ENCODE peak calls at places on chromosomes 5 and 9, in five cellular contexts. I is tibial nerve, T is psoas muscle, K is fibroblast of mammary gland, A is bronchial epithelial cell. Q is an unnamed sample.

GRCh38 chr9:34992376-34992951 is 2.9 kb downstream of the DNAJB5 start:
- DNase-seq in I (no peak), T (peak), K (peak), A (peak), Q (no peak)

GRCh38 chr5:137498301-137498735 is 808 bp downstream of the SPOCK1 start:
- DNase-seq in I (no peak), T (peak), K (peak), A (peak), Q (no peak)

GRCh38 chr5:83956386-83956785 is 235.7 kb upstream of the HAPLN1 start:
- DNase-seq in I (no peak), T (no peak), K (no peak), A (no peak), Q (no peak)

GRCh38 chr5:6715758-6716633 is 2.8 kb downstream of the TENT4A start:
- DNase-seq in I (no peak), T (no peak), K (no peak), A (peak), Q (peak)

GRCh38 chr5:14153932-14154646 is 10.9 kb downstream of the TRIO start:
- DNase-seq in I (peak), T (peak), K (peak), A (peak), Q (no peak)

GRCh38 chr5:75461679-75462078 is 49.8 kb downstream of the CERT1 start:
- DNase-seq in I (no peak), T (no peak), K (peak), A (peak), Q (no peak)

GRCh38 chr9:13478235-13478634 is 198.7 kb upstream of the MPDZ start:
- DNase-seq in I (no peak), T (no peak), K (no peak), A (peak), Q (no peak)

GRCh38 chr5:29143266-29143665 is 2050.2 kb upstream of the CDH6 start:
- DNase-seq in I (no peak), T (no peak), K (no peak), A (no peak), Q (no peak)

GRCh38 chr9:126336350-126337335 is 10.0 kb downstream of the MVB12B start:
- DNase-seq in I (peak), T (no peak), K (no peak), A (no peak), Q (no peak)

GRCh38 chr9:5917888-5918287 is 27.2 kb downstream of the MLANA start:
- DNase-seq in I (no peak), T (no peak), K (no peak), A (no peak), Q (no peak)

GRCh38 chr5:169064093-169064492 is 236.8 kb downstream of the SLIT3 start:
- DNase-seq in I (peak), T (no peak), K (no peak), A (no peak), Q (no peak)

GRCh38 chr9:14347408-14348224 is 33.7 kb upstream of the NFIB start:
- DNase-seq in I (no peak), T (peak), K (no peak), A (peak), Q (no peak)

GRCh38 chr5:172919525-172920446 is 39.4 kb upstream of the RPL26L1 start:
- DNase-seq in I (no peak), T (peak), K (peak), A (no peak), Q (no peak)

GRCh38 chr5:176780071-176780850 is 30.1 kb upstream of the UNC5A start:
- DNase-seq in I (no peak), T (no peak), K (no peak), A (no peak), Q (peak)

GRCh38 chr5:26121343-26121742 is 917.0 kb downstream of the CDH9 start:
- DNase-seq in I (peak), T (no peak), K (no peak), A (no peak), Q (no peak)

GRCh38 chr5:143213231-143213850 is 190.1 kb downstream of the NR3C1 start:
- DNase-seq in I (no peak), T (no peak), K (peak), A (no peak), Q (no peak)

GRCh38 chr9:124869986-124870560 is 8.1 kb downstream of the ARPC5L start:
- DNase-seq in I (no peak), T (peak), K (peak), A (no peak), Q (no peak)

GRCh38 chr5:176744584-176744965 is 65.8 kb upstream of the UNC5A start:
- DNase-seq in I (no peak), T (no peak), K (peak), A (no peak), Q (no peak)

GRCh38 chr5:167835146-167835545 is 456.3 kb upstream of the WWC1 start:
- DNase-seq in I (no peak), T (no peak), K (peak), A (no peak), Q (no peak)

GRCh38 chr9:94082956-94083355 is 1.3 kb upstream of the PTPDC1 start:
- DNase-seq in I (no peak), T (no peak), K (peak), A (no peak), Q (no peak)

GRCh38 chr9:75814667-75815066 is 75.8 kb upstream of the PCSK5 start:
- DNase-seq in I (no peak), T (no peak), K (no peak), A (peak), Q (no peak)

GRCh38 chr9:134390537-134390936 is 64.3 kb downstream of the RXRA start:
- DNase-seq in I (no peak), T (no peak), K (no peak), A (no peak), Q (no peak)

GRCh38 chr5:78611161-78611605 is 37.4 kb downstream of the LHFPL2 start:
- DNase-seq in I (no peak), T (no peak), K (no peak), A (no peak), Q (peak)

GRCh38 chr5:126656397-126657007 is 55.8 kb downstream of the PHAX start:
- DNase-seq in I (no peak), T (no peak), K (peak), A (peak), Q (no peak)

GRCh38 chr5:30734118-30734517 is 459.4 kb upstream of the CDH6 start:
- DNase-seq in I (no peak), T (no peak), K (no peak), A (no peak), Q (no peak)

GRCh38 chr5:106172681-106173532 is 1497.8 kb downstream of the EFNA5 start:
- DNase-seq in I (no peak), T (no peak), K (no peak), A (peak), Q (no peak)

GRCh38 chr9:1871486-1872181 is 143.5 kb upstream of the SMARCA2 start:
- DNase-seq in I (no peak), T (no peak), K (no peak), A (peak), Q (no peak)

GRCh38 chr9:108816037-108816436 is 39.7 kb downstream of the ACTL7B start:
- DNase-seq in I (no peak), T (no peak), K (no peak), A (no peak), Q (no peak)

DNA sequence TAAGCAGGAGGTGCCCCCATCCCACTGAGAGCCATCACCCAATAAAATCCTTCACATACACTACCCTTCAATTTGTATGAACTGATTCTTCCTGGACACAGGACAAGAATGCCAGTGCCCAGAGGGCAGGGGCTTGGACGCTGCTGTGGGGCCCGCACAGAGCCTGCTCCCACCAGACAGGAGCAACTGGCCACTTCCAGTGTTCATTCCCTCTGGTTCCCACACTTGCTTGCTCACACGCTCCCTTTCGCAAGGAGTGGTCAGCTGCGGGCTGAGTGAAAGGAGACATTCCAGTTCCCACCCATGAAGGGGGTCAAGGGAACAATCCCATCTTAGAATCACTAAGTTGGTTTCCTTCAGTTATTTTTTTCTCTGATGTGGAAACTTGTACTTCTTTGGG is 314.5 kb upstream of the ACO1 start:
- DNase-seq in I (no peak), T (no peak), K (no peak), A (no peak), Q (no peak)
- TF ChIP-seq CTCF in I (no peak), T (no peak), K (no peak), A (no peak), Q (no peak)

GRCh38 chr9:120531683-120532300 is 48.2 kb downstream of the CDK5RAP2 start:
- DNase-seq in I (no peak), T (no peak), K (peak), A (peak), Q (no peak)
- TF ChIP-seq CTCF in I (no peak), T (peak), K (peak), A (peak), Q (peak)

DNA sequence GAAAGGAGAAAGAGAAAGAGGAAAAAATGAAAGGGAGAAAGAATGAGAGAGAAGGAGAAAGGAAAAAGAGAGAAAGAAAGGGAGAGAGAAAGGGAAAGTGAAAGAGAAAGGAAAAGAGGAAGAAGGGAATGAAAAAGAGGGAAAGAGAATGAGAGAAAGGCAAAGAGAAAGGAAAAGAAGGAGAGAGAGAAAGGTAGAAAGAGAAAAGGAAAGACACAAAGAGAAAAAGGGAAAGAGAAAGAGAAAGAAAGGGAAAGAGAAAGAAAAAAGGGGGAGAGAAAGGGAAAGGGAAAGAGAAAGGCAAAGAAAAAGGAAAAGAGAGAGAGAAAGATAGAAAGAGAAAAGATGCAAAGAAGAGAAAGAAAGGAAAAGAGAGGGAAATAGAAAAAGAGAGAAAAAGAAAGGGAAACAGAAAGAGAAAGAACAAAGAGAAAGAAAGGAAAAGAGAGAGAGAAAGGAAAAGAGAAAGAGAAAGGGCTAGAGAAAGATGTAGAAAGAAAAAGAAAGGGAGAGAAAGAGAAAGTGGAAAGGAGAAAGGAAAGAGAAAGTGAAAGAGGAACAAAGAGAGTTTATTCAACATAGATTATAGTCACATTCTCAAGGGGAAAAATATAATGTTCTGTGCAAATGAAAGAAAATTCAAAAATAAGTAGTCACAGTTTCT is 165.2 kb downstream of the TMEM38B start:
- DNase-seq in I (no peak), T (no peak), K (no peak), A (no peak), Q (no peak)
- TF ChIP-seq CTCF in I (no peak), T (no peak), K (no peak), A (no peak), Q (no peak)

GRCh38 chr5:64506567-64507321 is 929 bp downstream of the RGS7BP start:
- DNase-seq in I (no peak), T (no peak), K (peak), A (no peak), Q (no peak)
- TF ChIP-seq CTCF in I (no peak), T (peak), K (no peak), A (peak), Q (peak)

DNA sequence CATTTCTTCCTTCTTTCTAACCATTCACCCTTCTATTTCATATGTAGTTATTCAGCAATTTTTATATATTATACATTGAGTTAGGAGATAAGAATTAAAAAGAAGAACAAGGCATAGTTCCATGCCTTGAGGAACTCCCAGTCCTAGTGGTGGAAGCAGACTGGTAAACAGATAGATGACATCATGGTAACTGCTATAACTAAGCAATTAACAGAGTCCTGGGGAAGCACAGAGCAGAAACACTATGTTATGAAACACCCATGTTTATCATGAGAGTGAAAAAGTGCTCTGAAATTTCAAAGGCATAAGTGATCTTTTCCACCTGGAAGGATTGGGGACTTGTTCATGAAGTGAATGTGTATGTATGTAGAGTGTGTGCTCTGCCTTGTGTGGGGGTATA is 14.6 kb downstream of the PAPPA start:
- DNase-seq in I (no peak), T (no peak), K (no peak), A (no peak), Q (no peak)
- TF ChIP-seq CTCF in I (no peak), T (no peak), K (no peak), A (no peak), Q (no peak)